ENCODE peak calls at places on chromosomes 4 and X, in six cellular contexts. B is mammary epithelial cell; W is CD8-positive, alpha-beta memory T cell; Z is thoracic aorta; O is adrenal gland; V is heart right ventricle. C is an unnamed sample.

GRCh38 chr4:42653606-42654560 is 3.0 kb downstream of the ATP8A1 start:
- DNase-seq in V (no peak), B (peak; percentile 14), O (peak; percentile 23), Z (no peak), W (no peak), C (no peak)

GRCh38 chrX:120029354-120029753 is 48.1 kb downstream of the RHOXF2B start:
- DNase-seq in Z (no peak), W (no peak), V (no peak), O (no peak), B (no peak), C (no peak)

GRCh38 chrX:26100421-26100920 is 37.7 kb upstream of the MAGEB18 start:
- DNase-seq in Z (no peak), B (no peak), W (no peak), O (no peak), V (no peak), C (no peak)

GRCh38 chrX:46279214-46279924 is 265.9 kb downstream of the ZNF674 start:
- DNase-seq in V (no peak), Z (no peak), W (no peak), B (peak; percentile 14), O (no peak), C (no peak)

GRCh38 chr4:24622435-24622834 is 38.1 kb upstream of the DHX15 start:
- DNase-seq in W (no peak), Z (no peak), O (no peak), V (no peak), B (no peak), C (no peak)

GRCh38 chrX:45445745-45446412 is 245.2 kb upstream of the DIPK2B start:
- DNase-seq in V (no peak), O (peak; percentile 27), W (no peak), Z (no peak), B (peak; percentile 91), C (no peak)

GRCh38 chr4:107913283-107913899 is 18.0 kb upstream of the CYP2U1 start:
- DNase-seq in B (peak; percentile 62), V (no peak), Z (peak; percentile 4), O (peak; percentile 32), W (no peak), C (peak; percentile 58)

GRCh38 chrX:29662759-29663503 is 552.4 kb upstream of the MAGEB2 start:
- DNase-seq in Z (peak; percentile 3), B (peak; percentile 97), V (no peak), O (peak; percentile 37), W (no peak), C (no peak)

GRCh38 chr4:143626134-143626859 is 74.2 kb downstream of the FREM3 start:
- DNase-seq in B (no peak), Z (peak; percentile 21), W (no peak), O (peak; percentile 84), V (peak; percentile 46), C (no peak)

GRCh38 chr4:25531272-25531671 is 124.4 kb upstream of the SLC34A2 start:
- DNase-seq in O (no peak), W (no peak), Z (no peak), B (no peak), V (no peak), C (no peak)

GRCh38 chr4:125243835-125244397 is 70.8 kb upstream of the FAT4 start:
- DNase-seq in W (no peak), B (peak; percentile 51), O (no peak), V (no peak), Z (no peak), C (no peak)

GRCh38 chrX:13398073-13398823 is 78.4 kb upstream of the ATXN3L start:
- DNase-seq in W (no peak), B (peak; percentile 100), O (peak; percentile 88), V (peak; percentile 16), Z (peak; percentile 33), C (no peak)

GRCh38 chrX:12950851-12951589 is 23.9 kb upstream of the TMSB4X start:
- DNase-seq in Z (no peak), W (peak; percentile 52), V (peak; percentile 21), B (no peak), O (no peak), C (peak; percentile 73)

DNA sequence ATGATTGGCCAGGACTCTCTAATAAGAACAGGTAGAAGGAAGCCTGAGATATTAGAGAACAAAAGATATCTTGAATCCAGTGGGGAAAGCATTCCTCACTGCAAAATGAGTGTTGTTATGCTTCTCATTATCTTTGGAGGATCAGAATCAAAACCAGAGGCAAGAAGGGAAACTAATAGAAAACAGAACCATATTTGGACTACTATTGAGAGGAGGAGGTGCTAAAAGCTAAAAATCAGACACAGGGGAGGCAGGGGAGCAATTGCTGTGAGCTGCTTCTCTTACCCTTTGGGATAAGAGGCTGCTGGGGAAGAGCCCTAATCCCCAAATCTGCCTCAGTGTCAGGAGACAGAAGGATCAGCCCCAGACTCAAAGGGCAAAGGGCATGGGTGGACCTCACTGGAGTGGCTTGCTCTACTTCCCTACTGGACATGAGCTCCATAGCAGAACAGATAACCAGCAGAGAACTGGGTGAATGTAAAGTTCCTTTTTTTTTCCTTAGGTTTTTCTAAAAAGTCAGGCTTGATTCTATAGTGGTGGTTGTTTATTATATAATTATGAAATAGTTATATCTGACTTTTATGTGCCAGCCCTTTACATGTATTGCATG is 60.1 kb downstream of the SEPTIN11 start:
- DNase-seq in V (no peak), O (no peak), B (no peak), Z (no peak), W (no peak), C (no peak)
- H3K36me3 ChIP-seq in V (peaks cover 6% of the 10 kb centered on the region), O (no peaks in the 10 kb centered on the region), B (peaks cover 22% of the 10 kb centered on the region), Z (no peaks in the 10 kb centered on the region), W (no peaks in the 10 kb centered on the region), C (no peaks in the 10 kb centered on the region)

DNA sequence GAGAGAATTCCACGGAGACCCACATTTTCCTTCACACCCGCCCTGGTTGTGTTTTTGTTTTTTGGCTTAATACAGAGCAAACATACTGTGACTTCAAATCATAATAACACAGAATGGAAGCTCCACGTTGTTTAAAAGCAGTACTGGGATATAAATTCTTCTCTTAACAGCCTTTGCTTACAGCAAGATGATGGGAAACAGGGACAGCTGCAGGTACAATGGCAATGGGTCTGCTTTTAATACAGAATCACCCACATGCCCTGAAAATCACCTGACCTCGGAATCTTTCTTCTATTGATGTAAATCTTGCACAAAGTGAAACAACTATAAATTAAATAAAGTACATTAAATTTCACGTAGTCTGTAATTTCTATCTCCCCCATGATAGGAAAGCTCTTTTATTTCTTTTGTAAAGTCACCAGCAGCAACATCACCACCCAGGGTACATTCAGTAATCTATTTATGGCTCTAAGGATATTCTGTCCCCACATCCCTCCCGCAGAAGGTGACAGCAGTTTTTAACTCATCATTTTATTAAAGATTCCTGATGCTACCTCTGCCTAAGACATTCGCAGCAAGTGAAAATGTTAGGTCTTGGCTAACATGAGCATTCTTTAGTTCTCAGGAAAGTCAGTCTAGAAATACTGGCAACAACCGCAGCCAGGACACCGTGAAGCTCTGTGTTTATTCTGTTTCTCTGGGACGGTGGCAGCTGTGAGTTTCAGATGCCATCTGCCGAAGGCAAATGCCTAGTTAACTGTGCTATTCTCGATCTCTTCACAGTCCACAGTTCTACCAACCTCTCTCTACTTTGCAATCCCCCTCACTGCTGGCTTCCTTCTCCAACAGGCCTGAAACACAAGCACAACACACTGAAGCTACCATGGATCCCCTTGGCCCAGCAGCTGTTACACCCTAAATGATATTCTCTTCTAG is 119.1 kb downstream of the ZNF827 start:
- DNase-seq in Z (no peak), W (no peak), O (no peak), B (no peak), V (no peak), C (no peak)
- H3K27ac ChIP-seq in Z (peak overlapping the region; percentile 19), W (no peak overlapping the region), O (no peak overlapping the region), B (no peak overlapping the region), V (no peak overlapping the region), C (no peak overlapping the region)

DNA sequence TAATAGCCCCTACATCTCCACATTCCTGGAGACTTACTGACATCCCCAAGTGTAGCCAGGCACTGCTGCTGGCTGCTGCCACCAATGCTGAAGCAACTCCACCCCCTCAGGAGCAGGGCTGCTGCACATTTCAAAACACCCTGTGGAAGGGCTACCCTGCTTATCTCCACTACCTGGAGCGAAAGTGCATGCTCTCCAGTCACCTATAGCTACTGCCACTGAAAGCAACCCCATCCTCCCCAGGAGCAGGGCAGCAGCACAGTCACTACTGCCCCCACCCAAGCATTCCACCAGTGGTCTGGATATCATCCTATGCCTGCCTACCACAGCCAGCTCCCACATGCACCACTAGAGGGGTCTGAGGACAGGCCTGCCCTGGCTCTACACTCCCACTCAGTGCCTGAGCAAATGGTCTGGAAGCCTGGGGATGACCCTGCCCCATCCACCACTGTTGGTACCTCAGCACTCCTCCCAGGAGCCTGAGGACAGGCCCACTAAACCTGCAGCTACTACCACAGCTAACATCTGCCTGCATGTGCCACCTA is 55.3 kb downstream of the MANBA start:
- DNase-seq in W (no peak), Z (no peak), O (no peak), V (no peak), B (no peak), C (no peak)
- H3K36me3 ChIP-seq in W (no peaks in the 10 kb centered on the region), Z (no peaks in the 10 kb centered on the region), O (no peaks in the 10 kb centered on the region), V (no peaks in the 10 kb centered on the region), B (no peaks in the 10 kb centered on the region), C (no peaks in the 10 kb centered on the region)

GRCh38 chrX:97616883-97617510 is 733.3 kb downstream of the RPA4 start:
- DNase-seq in Z (no peak), B (peak; percentile 83), O (no peak), V (no peak), W (no peak), C (no peak)
- H3K27ac ChIP-seq in Z (no peak overlapping the region), B (no peak overlapping the region), O (no peak overlapping the region), V (no peak overlapping the region), W (no peak overlapping the region), C (no peak overlapping the region)

DNA sequence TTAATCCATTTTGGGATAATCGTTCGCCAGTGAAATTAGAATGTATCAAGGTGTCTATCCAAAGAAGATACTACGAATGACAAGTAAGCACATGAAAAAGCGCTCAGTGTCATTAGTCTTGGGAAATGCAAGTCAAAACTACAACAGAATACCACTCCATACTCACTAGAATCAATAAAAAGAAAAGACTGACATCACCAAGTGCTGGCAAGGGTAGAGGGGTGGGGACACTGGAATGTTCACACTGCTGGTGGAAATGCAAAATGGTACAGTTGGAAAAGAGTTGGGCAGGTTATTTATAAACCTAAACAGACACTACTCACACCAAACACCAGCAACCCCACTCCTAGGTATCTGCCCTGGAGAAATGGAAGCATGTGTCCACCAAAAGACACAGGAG is 11.2 kb downstream of the WDR1 start:
- DNase-seq in B (no peak), O (no peak), V (no peak), Z (no peak), W (no peak), C (no peak)
- H3K36me3 ChIP-seq in B (peaks cover 35% of the 10 kb centered on the region), O (peaks cover 30% of the 10 kb centered on the region), V (peaks cover 36% of the 10 kb centered on the region), Z (peaks cover 3% of the 10 kb centered on the region), W (peaks cover 48% of the 10 kb centered on the region), C (peaks cover 55% of the 10 kb centered on the region)

GRCh38 chr4:111136438-111136837 is 513.6 kb upstream of the PITX2 start:
- DNase-seq in Z (no peak), V (no peak), B (no peak), O (no peak), W (no peak), C (no peak)
- H3K27ac ChIP-seq in Z (no peak overlapping the region), V (no peak overlapping the region), B (no peak overlapping the region), O (no peak overlapping the region), W (no peak overlapping the region), C (no peak overlapping the region)

GRCh38 chr4:82462415-82462831 is 32.0 kb downstream of the ENOPH1 start:
- DNase-seq in B (peak; percentile 62), V (peak; percentile 79), W (peak; percentile 71), O (peak; percentile 87), Z (peak; percentile 73), C (peak; percentile 78)
- H3K36me3 ChIP-seq in B (peaks cover 15% of the 10 kb centered on the region), V (peaks cover 35% of the 10 kb centered on the region), W (peaks cover 16% of the 10 kb centered on the region), O (peaks cover 12% of the 10 kb centered on the region), Z (peaks cover 5% of the 10 kb centered on the region), C (peaks cover 19% of the 10 kb centered on the region)

GRCh38 chr4:3199661-3200422 is 49.1 kb upstream of the MSANTD1 start:
- DNase-seq in W (no peak), O (no peak), V (no peak), B (no peak), Z (no peak), C (no peak)
- H3K27ac ChIP-seq in W (no peak overlapping the region), O (no peak overlapping the region), V (no peak overlapping the region), B (no peak overlapping the region), Z (no peak overlapping the region), C (no peak overlapping the region)

C was measured in CD4-positive, alpha-beta memory T cell.